ENCODE peak calls at places on chromosomes 4 and X, in ten cellular contexts. One of them, this sample, is unnamed.

GRCh38 chr4:87949961-87950360 is 25.6 kb upstream of the SPP1 start:
- DNase-seq in pancreas: no peak
- DNase-seq in foreskin keratinocyte: no peak
- DNase-seq in PC-3: peak; percentile 18
- DNase-seq in esophagus squamous epithelium: no peak
- DNase-seq in psoas muscle: no peak
- DNase-seq in transverse colon: no peak
- DNase-seq in IMR-90: peak; percentile 21
- DNase-seq in CD8-positive, alpha-beta T cell: no peak
- DNase-seq in tibial artery: no peak
- DNase-seq in this sample: no peak

GRCh38 chr4:177047070-177047850 is 254.5 kb upstream of the VEGFC start:
- DNase-seq in transverse colon: peak; percentile 53
- DNase-seq in pancreas: peak; percentile 18
- DNase-seq in esophagus squamous epithelium: no peak
- DNase-seq in CD8-positive, alpha-beta T cell: peak; percentile 11
- DNase-seq in foreskin keratinocyte: peak; percentile 43
- DNase-seq in PC-3: peak; percentile 78
- DNase-seq in IMR-90: peak; percentile 81
- DNase-seq in psoas muscle: peak; percentile 59
- DNase-seq in tibial artery: no peak
- DNase-seq in this sample: no peak

GRCh38 chr4:101584306-101584705 is 206.2 kb upstream of the BANK1 start:
- DNase-seq in psoas muscle: no peak
- DNase-seq in IMR-90: no peak
- DNase-seq in transverse colon: no peak
- DNase-seq in PC-3: peak; percentile 10
- DNase-seq in tibial artery: no peak
- DNase-seq in CD8-positive, alpha-beta T cell: no peak
- DNase-seq in esophagus squamous epithelium: no peak
- DNase-seq in pancreas: no peak
- DNase-seq in foreskin keratinocyte: no peak
- DNase-seq in this sample: no peak

GRCh38 chr4:74473155-74473811 is 28.3 kb downstream of the AREG start:
- DNase-seq in foreskin keratinocyte: peak; percentile 74
- DNase-seq in tibial artery: peak; percentile 41
- DNase-seq in psoas muscle: no peak
- DNase-seq in transverse colon: no peak
- DNase-seq in CD8-positive, alpha-beta T cell: no peak
- DNase-seq in pancreas: no peak
- DNase-seq in IMR-90: peak; percentile 91
- DNase-seq in esophagus squamous epithelium: no peak
- DNase-seq in PC-3: peak; percentile 82
- DNase-seq in this sample: no peak

GRCh38 chr4:151000747-151001429 is 14.2 kb downstream of the LRBA start:
- DNase-seq in PC-3: no peak
- DNase-seq in tibial artery: no peak
- DNase-seq in esophagus squamous epithelium: no peak
- DNase-seq in CD8-positive, alpha-beta T cell: no peak
- DNase-seq in psoas muscle: no peak
- DNase-seq in transverse colon: no peak
- DNase-seq in IMR-90: no peak
- DNase-seq in foreskin keratinocyte: no peak
- DNase-seq in pancreas: no peak
- DNase-seq in this sample: no peak

GRCh38 chr4:139416073-139416673 is 37.7 kb upstream of the RAB33B start:
- DNase-seq in pancreas: no peak
- DNase-seq in psoas muscle: no peak
- DNase-seq in foreskin keratinocyte: no peak
- DNase-seq in CD8-positive, alpha-beta T cell: no peak
- DNase-seq in IMR-90: peak; percentile 67
- DNase-seq in esophagus squamous epithelium: no peak
- DNase-seq in tibial artery: no peak
- DNase-seq in PC-3: peak; percentile 34
- DNase-seq in transverse colon: no peak
- DNase-seq in this sample: no peak

GRCh38 chr4:18566970-18567799 is 545.6 kb upstream of the LCORL start:
- DNase-seq in transverse colon: no peak
- DNase-seq in pancreas: no peak
- DNase-seq in PC-3: no peak
- DNase-seq in esophagus squamous epithelium: no peak
- DNase-seq in psoas muscle: no peak
- DNase-seq in tibial artery: no peak
- DNase-seq in CD8-positive, alpha-beta T cell: no peak
- DNase-seq in IMR-90: no peak
- DNase-seq in foreskin keratinocyte: no peak
- DNase-seq in this sample: no peak

GRCh38 chrX:12702509-12703091 is 88.6 kb upstream of the PRPS2 start:
- DNase-seq in psoas muscle: no peak
- DNase-seq in pancreas: peak; percentile 28
- DNase-seq in foreskin keratinocyte: peak; percentile 49
- DNase-seq in CD8-positive, alpha-beta T cell: no peak
- DNase-seq in PC-3: peak; percentile 48
- DNase-seq in tibial artery: no peak
- DNase-seq in transverse colon: no peak
- DNase-seq in IMR-90: no peak
- DNase-seq in esophagus squamous epithelium: no peak
- DNase-seq in this sample: no peak

GRCh38 chr4:131635191-131635590 is 1513.9 kb upstream of the PCDH10 start:
- DNase-seq in pancreas: no peak
- DNase-seq in PC-3: no peak
- DNase-seq in IMR-90: no peak
- DNase-seq in foreskin keratinocyte: no peak
- DNase-seq in psoas muscle: no peak
- DNase-seq in CD8-positive, alpha-beta T cell: no peak
- DNase-seq in esophagus squamous epithelium: no peak
- DNase-seq in tibial artery: no peak
- DNase-seq in transverse colon: no peak
- DNase-seq in this sample: no peak

GRCh38 chr4:65028592-65028991 is 619.3 kb upstream of the TECRL start:
- DNase-seq in tibial artery: no peak
- DNase-seq in transverse colon: no peak
- DNase-seq in esophagus squamous epithelium: no peak
- DNase-seq in CD8-positive, alpha-beta T cell: no peak
- DNase-seq in foreskin keratinocyte: no peak
- DNase-seq in IMR-90: no peak
- DNase-seq in psoas muscle: no peak
- DNase-seq in PC-3: no peak
- DNase-seq in pancreas: no peak
- DNase-seq in this sample: no peak

GRCh38 chr4:65033899-65034298 is 624.6 kb upstream of the TECRL start:
- DNase-seq in pancreas: no peak
- DNase-seq in tibial artery: no peak
- DNase-seq in esophagus squamous epithelium: no peak
- DNase-seq in IMR-90: no peak
- DNase-seq in psoas muscle: no peak
- DNase-seq in transverse colon: no peak
- DNase-seq in foreskin keratinocyte: no peak
- DNase-seq in CD8-positive, alpha-beta T cell: no peak
- DNase-seq in PC-3: peak; percentile 53
- DNase-seq in this sample: no peak
- TF ChIP-seq CTCF in pancreas: no peak
- TF ChIP-seq CTCF in tibial artery: no peak
- TF ChIP-seq CTCF in esophagus squamous epithelium: no peak
- TF ChIP-seq CTCF in IMR-90: no peak
- TF ChIP-seq CTCF in psoas muscle: no peak
- TF ChIP-seq CTCF in transverse colon: no peak
- TF ChIP-seq CTCF in foreskin keratinocyte: peak; percentile 47
- TF ChIP-seq CTCF in CD8-positive, alpha-beta T cell: no peak
- TF ChIP-seq CTCF in PC-3: peak; percentile 82
- TF ChIP-seq CTCF in this sample: peak; percentile 41

GRCh38 chr4:127410201-127410600 is 222.6 kb upstream of the INTU start:
- DNase-seq in foreskin keratinocyte: no peak
- DNase-seq in tibial artery: peak; percentile 49
- DNase-seq in CD8-positive, alpha-beta T cell: no peak
- DNase-seq in IMR-90: no peak
- DNase-seq in PC-3: no peak
- DNase-seq in transverse colon: no peak
- DNase-seq in esophagus squamous epithelium: no peak
- DNase-seq in psoas muscle: peak; percentile 58
- DNase-seq in pancreas: no peak
- DNase-seq in this sample: no peak

GRCh38 chr4:127410644-127411043 is 222.1 kb upstream of the INTU start:
- DNase-seq in esophagus squamous epithelium: no peak
- DNase-seq in pancreas: no peak
- DNase-seq in foreskin keratinocyte: no peak
- DNase-seq in psoas muscle: no peak
- DNase-seq in IMR-90: no peak
- DNase-seq in CD8-positive, alpha-beta T cell: no peak
- DNase-seq in tibial artery: no peak
- DNase-seq in transverse colon: no peak
- DNase-seq in PC-3: no peak
- DNase-seq in this sample: no peak

GRCh38 chr4:127421418-127421817 is 211.3 kb upstream of the INTU start:
- DNase-seq in psoas muscle: no peak
- DNase-seq in esophagus squamous epithelium: no peak
- DNase-seq in transverse colon: no peak
- DNase-seq in CD8-positive, alpha-beta T cell: no peak
- DNase-seq in IMR-90: no peak
- DNase-seq in tibial artery: no peak
- DNase-seq in pancreas: no peak
- DNase-seq in PC-3: no peak
- DNase-seq in foreskin keratinocyte: no peak
- DNase-seq in this sample: no peak

DNA sequence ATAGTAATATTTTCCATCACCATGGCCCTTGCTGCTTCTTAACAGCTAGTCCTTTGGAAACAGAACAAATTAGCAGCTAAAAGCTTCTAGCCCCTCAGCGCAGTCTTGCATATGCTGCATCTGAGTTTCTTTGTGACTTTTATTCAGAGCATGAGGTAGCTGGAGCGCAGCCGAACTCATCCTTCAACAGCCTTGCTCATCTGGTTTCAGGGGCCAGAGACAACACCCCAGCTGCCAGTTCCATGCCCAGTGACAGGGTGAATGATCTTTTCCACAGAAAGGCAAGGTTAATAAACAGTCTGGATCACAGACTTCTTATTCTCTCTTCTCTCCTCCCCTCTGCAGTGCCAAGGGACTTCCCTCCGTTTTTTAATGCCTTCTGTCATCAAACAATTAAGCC is 216.7 kb upstream of the INTU start:
- DNase-seq in tibial artery: no peak
- DNase-seq in CD8-positive, alpha-beta T cell: no peak
- DNase-seq in esophagus squamous epithelium: no peak
- DNase-seq in transverse colon: no peak
- DNase-seq in PC-3: no peak
- DNase-seq in psoas muscle: no peak
- DNase-seq in pancreas: no peak
- DNase-seq in foreskin keratinocyte: no peak
- DNase-seq in IMR-90: no peak
- DNase-seq in this sample: no peak
- H3K27ac ChIP-seq in tibial artery: no peak overlapping the region
- H3K27ac ChIP-seq in CD8-positive, alpha-beta T cell: no peak overlapping the region
- H3K27ac ChIP-seq in esophagus squamous epithelium: no peak overlapping the region
- H3K27ac ChIP-seq in transverse colon: no peak overlapping the region
- H3K27ac ChIP-seq in PC-3: no peak overlapping the region
- H3K27ac ChIP-seq in psoas muscle: no peak overlapping the region
- H3K27ac ChIP-seq in pancreas: no peak overlapping the region
- H3K27ac ChIP-seq in foreskin keratinocyte: no peak overlapping the region
- H3K27ac ChIP-seq in IMR-90: no peak overlapping the region
- H3K27ac ChIP-seq in this sample: no peak overlapping the region

GRCh38 chrX:69031971-69032391 is 133.3 kb downstream of the PJA1 start:
- DNase-seq in psoas muscle: no peak
- DNase-seq in CD8-positive, alpha-beta T cell: no peak
- DNase-seq in transverse colon: no peak
- DNase-seq in tibial artery: no peak
- DNase-seq in esophagus squamous epithelium: no peak
- DNase-seq in foreskin keratinocyte: peak; percentile 72
- DNase-seq in IMR-90: peak; percentile 50
- DNase-seq in pancreas: no peak
- DNase-seq in PC-3: peak; percentile 79
- DNase-seq in this sample: no peak

GRCh38 chrX:69028761-69029120 is 136.5 kb downstream of the PJA1 start:
- DNase-seq in psoas muscle: no peak
- DNase-seq in foreskin keratinocyte: no peak
- DNase-seq in IMR-90: no peak
- DNase-seq in esophagus squamous epithelium: no peak
- DNase-seq in tibial artery: no peak
- DNase-seq in transverse colon: no peak
- DNase-seq in CD8-positive, alpha-beta T cell: no peak
- DNase-seq in pancreas: no peak
- DNase-seq in PC-3: no peak
- DNase-seq in this sample: no peak

GRCh38 chrX:69029696-69030245 is 135.5 kb downstream of the PJA1 start:
- DNase-seq in PC-3: no peak
- DNase-seq in CD8-positive, alpha-beta T cell: no peak
- DNase-seq in transverse colon: no peak
- DNase-seq in pancreas: no peak
- DNase-seq in foreskin keratinocyte: no peak
- DNase-seq in esophagus squamous epithelium: no peak
- DNase-seq in tibial artery: no peak
- DNase-seq in psoas muscle: no peak
- DNase-seq in IMR-90: no peak
- DNase-seq in this sample: no peak

GRCh38 chrX:69032601-69033000 is 132.7 kb downstream of the PJA1 start:
- DNase-seq in esophagus squamous epithelium: no peak
- DNase-seq in psoas muscle: no peak
- DNase-seq in IMR-90: peak; percentile 15
- DNase-seq in CD8-positive, alpha-beta T cell: no peak
- DNase-seq in tibial artery: no peak
- DNase-seq in transverse colon: no peak
- DNase-seq in pancreas: no peak
- DNase-seq in foreskin keratinocyte: peak; percentile 80
- DNase-seq in PC-3: peak; percentile 92
- DNase-seq in this sample: no peak

GRCh38 chrX:69031181-69031580 is 134.1 kb downstream of the PJA1 start:
- DNase-seq in IMR-90: no peak
- DNase-seq in PC-3: peak; percentile 14
- DNase-seq in tibial artery: no peak
- DNase-seq in pancreas: no peak
- DNase-seq in psoas muscle: no peak
- DNase-seq in transverse colon: no peak
- DNase-seq in esophagus squamous epithelium: no peak
- DNase-seq in CD8-positive, alpha-beta T cell: no peak
- DNase-seq in foreskin keratinocyte: no peak
- DNase-seq in this sample: no peak
- H3K27me3 ChIP-seq in IMR-90: peaks cover 16% of the 10 kb centered on the region
- H3K27me3 ChIP-seq in PC-3: no peaks in the 10 kb centered on the region
- H3K27me3 ChIP-seq in tibial artery: no peaks in the 10 kb centered on the region
- H3K27me3 ChIP-seq in pancreas: no peaks in the 10 kb centered on the region
- H3K27me3 ChIP-seq in psoas muscle: no peaks in the 10 kb centered on the region
- H3K27me3 ChIP-seq in transverse colon: no peaks in the 10 kb centered on the region
- H3K27me3 ChIP-seq in esophagus squamous epithelium: no peaks in the 10 kb centered on the region
- H3K27me3 ChIP-seq in CD8-positive, alpha-beta T cell: no peaks in the 10 kb centered on the region
- H3K27me3 ChIP-seq in foreskin keratinocyte: no peaks in the 10 kb centered on the region
- H3K27me3 ChIP-seq in this sample: peaks cover 61% of the 10 kb centered on the region

GRCh38 chrX:132231587-132231986 is 12.3 kb upstream of the RAP2C start:
- DNase-seq in esophagus squamous epithelium: no peak
- DNase-seq in transverse colon: no peak
- DNase-seq in pancreas: no peak
- DNase-seq in PC-3: no peak
- DNase-seq in CD8-positive, alpha-beta T cell: no peak
- DNase-seq in IMR-90: no peak
- DNase-seq in tibial artery: no peak
- DNase-seq in psoas muscle: no peak
- DNase-seq in foreskin keratinocyte: no peak
- DNase-seq in this sample: no peak

GRCh38 chrX:132227383-132228112 is 8.3 kb upstream of the RAP2C start:
- DNase-seq in CD8-positive, alpha-beta T cell: no peak
- DNase-seq in PC-3: no peak
- DNase-seq in pancreas: no peak
- DNase-seq in transverse colon: no peak
- DNase-seq in tibial artery: no peak
- DNase-seq in psoas muscle: peak; percentile 36
- DNase-seq in esophagus squamous epithelium: no peak
- DNase-seq in IMR-90: peak; percentile 27
- DNase-seq in foreskin keratinocyte: no peak
- DNase-seq in this sample: no peak

GRCh38 chrX:132226169-132226568 is 6.9 kb upstream of the RAP2C start:
- DNase-seq in pancreas: no peak
- DNase-seq in psoas muscle: no peak
- DNase-seq in PC-3: peak; percentile 34
- DNase-seq in CD8-positive, alpha-beta T cell: no peak
- DNase-seq in esophagus squamous epithelium: no peak
- DNase-seq in tibial artery: no peak
- DNase-seq in foreskin keratinocyte: no peak
- DNase-seq in IMR-90: peak; percentile 15
- DNase-seq in transverse colon: no peak
- DNase-seq in this sample: no peak
- TF ChIP-seq CTCF in pancreas: no peak
- TF ChIP-seq CTCF in psoas muscle: peak; percentile 18
- TF ChIP-seq CTCF in PC-3: peak; percentile 59
- TF ChIP-seq CTCF in CD8-positive, alpha-beta T cell: no peak
- TF ChIP-seq CTCF in esophagus squamous epithelium: no peak
- TF ChIP-seq CTCF in tibial artery: peak; percentile 8
- TF ChIP-seq CTCF in foreskin keratinocyte: peak; percentile 60
- TF ChIP-seq CTCF in IMR-90: peak; percentile 55
- TF ChIP-seq CTCF in transverse colon: peak; percentile 22
- TF ChIP-seq CTCF in this sample: peak; percentile 50